ENCODE peak calls at places on chromosomes 4 and X, in four cellular contexts. A is AML-193, W is type B pancreatic cell, V is sigmoid colon. T is an unnamed sample.

GRCh38 chrX:13266641-13267420 is 53.0 kb downstream of the ATXN3L start:
- DNase-seq in W (no peak), A (no peak), V (no peak), T (no peak)

GRCh38 chr4:116561717-116562116 is 523.7 kb downstream of the TRAM1L1 start:
- DNase-seq in W (no peak), A (no peak), V (no peak), T (no peak)

GRCh38 chrX:142576615-142577014 is 371.5 kb upstream of the MAGEC2 start:
- DNase-seq in A (no peak), V (no peak), W (no peak), T (no peak)

GRCh38 chrX:1658083-1658463 is 43.2 kb downstream of the ASMT start:
- DNase-seq in W (no peak), V (no peak), A (no peak), T (peak; percentile 42)

GRCh38 chr4:117064297-117064696 is 21.1 kb downstream of the TRAM1L1 start:
- DNase-seq in V (no peak), A (no peak), W (no peak), T (no peak)

GRCh38 chr4:7733801-7734650 is 205.6 kb downstream of the AFAP1 start:
- DNase-seq in A (no peak), W (no peak), V (no peak), T (no peak)

GRCh38 chr4:10569491-10569890 is 112.3 kb upstream of the ZNF518B start:
- DNase-seq in W (no peak), V (no peak), A (no peak), T (no peak)

GRCh38 chrX:6849711-6850415 is 297.6 kb upstream of the STS start:
- DNase-seq in A (no peak), W (no peak), V (no peak), T (peak; percentile 7)

GRCh38 chr4:11367371-11367770 is 61.3 kb downstream of the HS3ST1 start:
- DNase-seq in V (peak; percentile 93), A (no peak), W (no peak), T (no peak)